ENCODE peak calls at places on chromosomes 11 and 22, in five cellular contexts. One of them, this sample, is unnamed.
A peak's percentile ranks its signal among the peaks of the same experiment; 100 is the strongest.

GRCh38 chr11:66139817-66140216 is 69.7 kb downstream of the PACS1 start:
- DNase-seq in colonic mucosa: no peak
- DNase-seq in heart left ventricle: no peak
- DNase-seq in mammary epithelial cell: no peak
- DNase-seq in A549: no peak
- DNase-seq in this sample: no peak

GRCh38 chr22:38110008-38110862 is at the start of gene BAIAP2L2:
- DNase-seq in colonic mucosa: peak; percentile 88
- DNase-seq in heart left ventricle: no peak
- DNase-seq in mammary epithelial cell: no peak
- DNase-seq in A549: peak; percentile 78
- DNase-seq in this sample: no peak

GRCh38 chr11:70048279-70049024 is 29.7 kb upstream of the ANO1 start:
- DNase-seq in colonic mucosa: peak; percentile 24
- DNase-seq in heart left ventricle: no peak
- DNase-seq in mammary epithelial cell: no peak
- DNase-seq in A549: peak; percentile 10
- DNase-seq in this sample: no peak

GRCh38 chr22:47795477-47796127 is 1033.2 kb downstream of the TBC1D22A start:
- DNase-seq in colonic mucosa: no peak
- DNase-seq in heart left ventricle: no peak
- DNase-seq in mammary epithelial cell: no peak
- DNase-seq in A549: no peak
- DNase-seq in this sample: no peak

GRCh38 chr11:44010789-44011251 is 37.0 kb upstream of the ACCSL start:
- DNase-seq in colonic mucosa: peak; percentile 12
- DNase-seq in heart left ventricle: peak; percentile 3
- DNase-seq in mammary epithelial cell: no peak
- DNase-seq in A549: no peak
- DNase-seq in this sample: no peak

GRCh38 chr11:4982678-4983077 is 12.0 kb upstream of the OR51L1 start:
- DNase-seq in colonic mucosa: no peak
- DNase-seq in heart left ventricle: no peak
- DNase-seq in mammary epithelial cell: no peak
- DNase-seq in A549: no peak
- DNase-seq in this sample: no peak

GRCh38 chr11:78372114-78372768 is 45.4 kb downstream of the GAB2 start:
- DNase-seq in colonic mucosa: no peak
- DNase-seq in heart left ventricle: no peak
- DNase-seq in mammary epithelial cell: no peak
- DNase-seq in A549: no peak
- DNase-seq in this sample: no peak

GRCh38 chr22:35454416-35455054 is 54.6 kb downstream of the MCM5 start:
- DNase-seq in colonic mucosa: no peak
- DNase-seq in heart left ventricle: peak; percentile 29
- DNase-seq in mammary epithelial cell: no peak
- DNase-seq in A549: no peak
- DNase-seq in this sample: no peak

GRCh38 chr11:65590240-65590738 is 5.3 kb downstream of the KCNK7 start:
- DNase-seq in colonic mucosa: no peak
- DNase-seq in heart left ventricle: no peak
- DNase-seq in mammary epithelial cell: no peak
- DNase-seq in A549: no peak
- DNase-seq in this sample: no peak

GRCh38 chr11:115286614-115287013 is 217.6 kb downstream of the CADM1 start:
- DNase-seq in colonic mucosa: no peak
- DNase-seq in heart left ventricle: no peak
- DNase-seq in mammary epithelial cell: no peak
- DNase-seq in A549: no peak
- DNase-seq in this sample: no peak

GRCh38 chr22:39243443-39244072 is 1.2 kb downstream of the PDGFB start:
- DNase-seq in colonic mucosa: no peak
- DNase-seq in heart left ventricle: no peak
- DNase-seq in mammary epithelial cell: peak; percentile 56
- DNase-seq in A549: peak; percentile 45
- DNase-seq in this sample: peak; percentile 66

GRCh38 chr11:626475-627272 is at the start of gene SCT:
- DNase-seq in colonic mucosa: no peak
- DNase-seq in heart left ventricle: peak; percentile 16
- DNase-seq in mammary epithelial cell: no peak
- DNase-seq in A549: no peak
- DNase-seq in this sample: no peak

GRCh38 chr11:12587333-12587997 is 86.8 kb upstream of the TEAD1 start:
- DNase-seq in colonic mucosa: no peak
- DNase-seq in heart left ventricle: no peak
- DNase-seq in mammary epithelial cell: peak; percentile 68
- DNase-seq in A549: no peak
- DNase-seq in this sample: no peak

GRCh38 chr11:37657645-37658044 is 1059.6 kb upstream of the RAG2 start:
- DNase-seq in colonic mucosa: no peak
- DNase-seq in heart left ventricle: no peak
- DNase-seq in mammary epithelial cell: peak; percentile 29
- DNase-seq in A549: peak; percentile 0
- DNase-seq in this sample: no peak

GRCh38 chr11:107468596-107468995 is 11.0 kb upstream of the CWF19L2 start:
- DNase-seq in colonic mucosa: no peak
- DNase-seq in heart left ventricle: no peak
- DNase-seq in mammary epithelial cell: peak; percentile 11
- DNase-seq in A549: peak; percentile 3
- DNase-seq in this sample: no peak

GRCh38 chr11:71562120-71562519 is 3.2 kb upstream of the KRTAP5-10 start:
- DNase-seq in colonic mucosa: no peak
- DNase-seq in heart left ventricle: no peak
- DNase-seq in mammary epithelial cell: peak; percentile 18
- DNase-seq in A549: no peak
- DNase-seq in this sample: no peak

GRCh38 chr22:47630741-47631534 is 868.5 kb downstream of the TBC1D22A start:
- DNase-seq in colonic mucosa: no peak
- DNase-seq in heart left ventricle: no peak
- DNase-seq in mammary epithelial cell: no peak
- DNase-seq in A549: no peak
- DNase-seq in this sample: no peak

GRCh38 chr11:35584321-35584720 is 33.9 kb upstream of the FJX1 start:
- DNase-seq in colonic mucosa: no peak
- DNase-seq in heart left ventricle: no peak
- DNase-seq in mammary epithelial cell: peak; percentile 76
- DNase-seq in A549: no peak
- DNase-seq in this sample: no peak

GRCh38 chr11:34206598-34207300 is 101.3 kb downstream of the NAT10 start:
- DNase-seq in colonic mucosa: no peak
- DNase-seq in heart left ventricle: no peak
- DNase-seq in mammary epithelial cell: no peak
- DNase-seq in A549: no peak
- DNase-seq in this sample: no peak

GRCh38 chr11:34259087-34259486 is 98.7 kb downstream of the ABTB2 start:
- DNase-seq in colonic mucosa: no peak
- DNase-seq in heart left ventricle: no peak
- DNase-seq in mammary epithelial cell: no peak
- DNase-seq in A549: no peak
- DNase-seq in this sample: no peak

GRCh38 chr22:42134033-42135020 is 3.7 kb upstream of the CYP2D6 start:
- DNase-seq in colonic mucosa: no peak
- DNase-seq in heart left ventricle: no peak
- DNase-seq in mammary epithelial cell: no peak
- DNase-seq in A549: no peak
- DNase-seq in this sample: no peak

GRCh38 chr11:10893713-10894112 is 35.9 kb upstream of the ZBED5 start:
- DNase-seq in colonic mucosa: no peak
- DNase-seq in heart left ventricle: no peak
- DNase-seq in mammary epithelial cell: no peak
- DNase-seq in A549: peak; percentile 90
- DNase-seq in this sample: no peak
- TF ChIP-seq CTCF in colonic mucosa: peak; percentile 18
- TF ChIP-seq CTCF in heart left ventricle: peak; percentile 28
- TF ChIP-seq CTCF in mammary epithelial cell: no peak
- TF ChIP-seq CTCF in A549: no peak
- TF ChIP-seq CTCF in this sample: peak; percentile 38

GRCh38 chr22:49934144-49934890 is 15.9 kb downstream of the CRELD2 start:
- DNase-seq in colonic mucosa: peak; percentile 59
- DNase-seq in heart left ventricle: peak; percentile 69
- DNase-seq in mammary epithelial cell: no peak
- DNase-seq in A549: no peak
- DNase-seq in this sample: peak; percentile 86

GRCh38 chr22:49934891-49935557 is 16.6 kb downstream of the CRELD2 start:
- DNase-seq in colonic mucosa: peak; percentile 90
- DNase-seq in heart left ventricle: peak; percentile 91
- DNase-seq in mammary epithelial cell: no peak
- DNase-seq in A549: peak; percentile 55
- DNase-seq in this sample: peak; percentile 81

GRCh38 chr22:49936018-49936972 is 17.9 kb downstream of the CRELD2 start:
- DNase-seq in colonic mucosa: peak; percentile 91
- DNase-seq in heart left ventricle: peak; percentile 92
- DNase-seq in mammary epithelial cell: peak; percentile 87
- DNase-seq in A549: peak; percentile 86
- DNase-seq in this sample: peak; percentile 94

GRCh38 chr22:49936973-49937757 is 18.7 kb downstream of the CRELD2 start:
- DNase-seq in colonic mucosa: no peak
- DNase-seq in heart left ventricle: peak; percentile 69
- DNase-seq in mammary epithelial cell: no peak
- DNase-seq in A549: no peak
- DNase-seq in this sample: no peak

GRCh38 chr22:49935561-49935960 is 17.1 kb downstream of the CRELD2 start:
- DNase-seq in colonic mucosa: no peak
- DNase-seq in heart left ventricle: no peak
- DNase-seq in mammary epithelial cell: no peak
- DNase-seq in A549: no peak
- DNase-seq in this sample: no peak
- H3K4me3 ChIP-seq in colonic mucosa: peak overlapping the region; percentile 39
- H3K4me3 ChIP-seq in heart left ventricle: peak overlapping the region; percentile 56
- H3K4me3 ChIP-seq in mammary epithelial cell: no peak overlapping the region
- H3K4me3 ChIP-seq in A549: peak overlapping the region; percentile 61
- H3K4me3 ChIP-seq in this sample: no peak overlapping the region

GRCh38 chr22:22418163-22418549 is 90.4 kb downstream of the ZNF280B start:
- DNase-seq in colonic mucosa: no peak
- DNase-seq in heart left ventricle: no peak
- DNase-seq in mammary epithelial cell: no peak
- DNase-seq in A549: no peak
- DNase-seq in this sample: no peak

GRCh38 chr22:22420580-22420979 is 88.0 kb downstream of the ZNF280B start:
- DNase-seq in colonic mucosa: no peak
- DNase-seq in heart left ventricle: no peak
- DNase-seq in mammary epithelial cell: no peak
- DNase-seq in A549: no peak
- DNase-seq in this sample: no peak

GRCh38 chr22:22414266-22414665 is 94.3 kb downstream of the ZNF280B start:
- DNase-seq in colonic mucosa: no peak
- DNase-seq in heart left ventricle: no peak
- DNase-seq in mammary epithelial cell: no peak
- DNase-seq in A549: no peak
- DNase-seq in this sample: no peak

GRCh38 chr22:22418957-22419356 is 89.6 kb downstream of the ZNF280B start:
- DNase-seq in colonic mucosa: no peak
- DNase-seq in heart left ventricle: no peak
- DNase-seq in mammary epithelial cell: no peak
- DNase-seq in A549: no peak
- DNase-seq in this sample: no peak

DNA sequence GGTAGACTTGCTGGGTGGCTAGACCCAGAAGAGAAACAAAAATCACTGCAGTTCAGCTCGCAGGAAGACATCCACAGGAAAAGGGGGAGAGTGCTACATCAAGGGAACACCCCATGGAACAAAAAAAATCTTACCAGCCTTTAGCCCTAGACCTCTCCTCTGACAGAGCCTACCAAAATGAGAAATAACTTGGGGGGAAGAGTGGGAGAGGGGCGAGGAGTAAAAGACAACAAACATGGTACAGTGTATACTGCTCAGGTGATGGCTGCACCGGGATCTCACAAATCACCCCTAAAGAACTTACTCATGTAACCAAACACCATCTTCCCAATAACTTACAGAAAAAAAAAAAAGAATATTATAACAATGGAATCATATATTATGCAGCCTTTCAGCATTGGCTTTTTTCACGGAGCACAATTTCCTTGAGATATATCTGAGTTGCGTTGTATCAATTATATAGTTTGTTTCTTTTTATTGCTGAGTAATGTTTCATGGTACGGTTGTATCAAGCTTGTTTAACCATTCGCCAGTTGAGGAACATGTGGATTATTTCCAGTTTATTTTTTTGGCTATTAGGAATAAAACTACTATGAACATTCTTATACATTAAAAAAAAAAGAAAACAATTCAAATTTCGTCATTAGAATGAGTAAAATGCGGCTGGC is 90.9 kb downstream of the ZNF280B start:
- DNase-seq in colonic mucosa: no peak
- DNase-seq in heart left ventricle: no peak
- DNase-seq in mammary epithelial cell: no peak
- DNase-seq in A549: no peak
- DNase-seq in this sample: no peak
- H3K4me1 ChIP-seq in colonic mucosa: no peaks in the 10 kb centered on the region
- H3K4me1 ChIP-seq in heart left ventricle: no peaks in the 10 kb centered on the region
- H3K4me1 ChIP-seq in mammary epithelial cell: no peaks in the 10 kb centered on the region
- H3K4me1 ChIP-seq in A549: no peaks in the 10 kb centered on the region
- H3K4me1 ChIP-seq in this sample: no peaks in the 10 kb centered on the region

GRCh38 chr11:27234043-27234668 is 128.9 kb downstream of the CCDC34 start:
- DNase-seq in colonic mucosa: peak; percentile 69
- DNase-seq in heart left ventricle: no peak
- DNase-seq in mammary epithelial cell: peak; percentile 80
- DNase-seq in A549: peak; percentile 82
- DNase-seq in this sample: no peak
- TF ChIP-seq CTCF in colonic mucosa: no peak
- TF ChIP-seq CTCF in heart left ventricle: no peak
- TF ChIP-seq CTCF in mammary epithelial cell: no peak
- TF ChIP-seq CTCF in A549: no peak
- TF ChIP-seq CTCF in this sample: no peak

GRCh38 chr22:29184886-29185575 is 20.7 kb upstream of the EMID1 start:
- DNase-seq in colonic mucosa: no peak
- DNase-seq in heart left ventricle: no peak
- DNase-seq in mammary epithelial cell: no peak
- DNase-seq in A549: no peak
- DNase-seq in this sample: no peak
- H3K4me3 ChIP-seq in colonic mucosa: no peak overlapping the region
- H3K4me3 ChIP-seq in heart left ventricle: no peak overlapping the region
- H3K4me3 ChIP-seq in mammary epithelial cell: no peak overlapping the region
- H3K4me3 ChIP-seq in A549: no peak overlapping the region
- H3K4me3 ChIP-seq in this sample: no peak overlapping the region

GRCh38 chr11:62542750-62543567 is 3.6 kb downstream of the AHNAK start:
- DNase-seq in colonic mucosa: peak; percentile 91
- DNase-seq in heart left ventricle: peak; percentile 87
- DNase-seq in mammary epithelial cell: peak; percentile 78
- DNase-seq in A549: peak; percentile 82
- DNase-seq in this sample: peak; percentile 63

GRCh38 chr11:62542111-62542745 is 4.4 kb downstream of the AHNAK start:
- DNase-seq in colonic mucosa: peak; percentile 84
- DNase-seq in heart left ventricle: no peak
- DNase-seq in mammary epithelial cell: no peak
- DNase-seq in A549: no peak
- DNase-seq in this sample: no peak

GRCh38 chr11:62538470-62539237 is 8.0 kb downstream of the AHNAK start:
- DNase-seq in colonic mucosa: peak; percentile 50
- DNase-seq in heart left ventricle: no peak
- DNase-seq in mammary epithelial cell: no peak
- DNase-seq in A549: no peak
- DNase-seq in this sample: no peak

GRCh38 chr11:62539238-62539925 is 7.2 kb downstream of the AHNAK start:
- DNase-seq in colonic mucosa: peak; percentile 85
- DNase-seq in heart left ventricle: peak; percentile 65
- DNase-seq in mammary epithelial cell: peak; percentile 86
- DNase-seq in A549: peak; percentile 62
- DNase-seq in this sample: no peak

GRCh38 chr11:62540804-62541671 is 5.6 kb downstream of the AHNAK start:
- DNase-seq in colonic mucosa: peak; percentile 67
- DNase-seq in heart left ventricle: no peak
- DNase-seq in mammary epithelial cell: no peak
- DNase-seq in A549: no peak
- DNase-seq in this sample: no peak
- H3K4me1 ChIP-seq in colonic mucosa: peaks cover 63% of the 10 kb centered on the region
- H3K4me1 ChIP-seq in heart left ventricle: peaks cover 74% of the 10 kb centered on the region
- H3K4me1 ChIP-seq in mammary epithelial cell: peaks cover 54% of the 10 kb centered on the region
- H3K4me1 ChIP-seq in A549: peaks cover 76% of the 10 kb centered on the region
- H3K4me1 ChIP-seq in this sample: peaks cover 69% of the 10 kb centered on the region

This sample was measured in body of pancreas.